ENCODE peak calls at places on chromosomes 4 and X, in ten cellular contexts. One of them, this sample, is unnamed.

GRCh38 chr4:26362745-26363439 is 42.1 kb downstream of the RBPJ start:
- DNase-seq in mesendoderm: no peak
- DNase-seq in esophagus squamous epithelium: no peak
- DNase-seq in tibial artery: no peak
- DNase-seq in transverse colon: no peak
- DNase-seq in lower lobe of right lung: no peak
- DNase-seq in fibroblast of pulmonary artery: no peak
- DNase-seq in uterus: no peak
- DNase-seq in Peyer's patch: no peak
- DNase-seq in HFF-Myc: no peak
- DNase-seq in this sample: no peak

GRCh38 chr4:3403104-3403906 is 38.5 kb upstream of the HGFAC start:
- DNase-seq in fibroblast of pulmonary artery: no peak
- DNase-seq in esophagus squamous epithelium: no peak
- DNase-seq in Peyer's patch: no peak
- DNase-seq in HFF-Myc: no peak
- DNase-seq in mesendoderm: no peak
- DNase-seq in lower lobe of right lung: peak
- DNase-seq in transverse colon: no peak
- DNase-seq in uterus: no peak
- DNase-seq in tibial artery: peak
- DNase-seq in this sample: no peak

GRCh38 chr4:160928482-160928881 is 1235.3 kb downstream of the FSTL5 start:
- DNase-seq in uterus: no peak
- DNase-seq in fibroblast of pulmonary artery: no peak
- DNase-seq in mesendoderm: peak
- DNase-seq in HFF-Myc: no peak
- DNase-seq in tibial artery: no peak
- DNase-seq in Peyer's patch: no peak
- DNase-seq in esophagus squamous epithelium: no peak
- DNase-seq in transverse colon: no peak
- DNase-seq in lower lobe of right lung: no peak
- DNase-seq in this sample: no peak

GRCh38 chr4:2803624-2804448 is 11.0 kb downstream of the SH3BP2 start:
- DNase-seq in uterus: no peak
- DNase-seq in esophagus squamous epithelium: no peak
- DNase-seq in fibroblast of pulmonary artery: no peak
- DNase-seq in HFF-Myc: no peak
- DNase-seq in mesendoderm: no peak
- DNase-seq in transverse colon: peak
- DNase-seq in Peyer's patch: no peak
- DNase-seq in tibial artery: peak
- DNase-seq in lower lobe of right lung: peak
- DNase-seq in this sample: no peak

GRCh38 chr4:151804821-151805220 is 44.0 kb upstream of the GATB start:
- DNase-seq in HFF-Myc: no peak
- DNase-seq in transverse colon: no peak
- DNase-seq in esophagus squamous epithelium: no peak
- DNase-seq in Peyer's patch: no peak
- DNase-seq in lower lobe of right lung: no peak
- DNase-seq in uterus: no peak
- DNase-seq in tibial artery: no peak
- DNase-seq in mesendoderm: no peak
- DNase-seq in fibroblast of pulmonary artery: no peak
- DNase-seq in this sample: no peak

GRCh38 chr4:157550028-157550427 is 329.5 kb downstream of the GRIA2 start:
- DNase-seq in uterus: no peak
- DNase-seq in tibial artery: no peak
- DNase-seq in transverse colon: no peak
- DNase-seq in fibroblast of pulmonary artery: no peak
- DNase-seq in Peyer's patch: no peak
- DNase-seq in mesendoderm: no peak
- DNase-seq in esophagus squamous epithelium: no peak
- DNase-seq in HFF-Myc: no peak
- DNase-seq in lower lobe of right lung: no peak
- DNase-seq in this sample: no peak

GRCh38 chrX:149837639-149838038 is 43.3 kb upstream of the MAGEA8 start:
- DNase-seq in uterus: no peak
- DNase-seq in lower lobe of right lung: no peak
- DNase-seq in esophagus squamous epithelium: no peak
- DNase-seq in fibroblast of pulmonary artery: no peak
- DNase-seq in tibial artery: no peak
- DNase-seq in mesendoderm: no peak
- DNase-seq in Peyer's patch: no peak
- DNase-seq in HFF-Myc: no peak
- DNase-seq in transverse colon: no peak
- DNase-seq in this sample: no peak

GRCh38 chr4:47639531-47639930 is 154.5 kb downstream of the ATP10D start:
- DNase-seq in transverse colon: no peak
- DNase-seq in Peyer's patch: no peak
- DNase-seq in esophagus squamous epithelium: no peak
- DNase-seq in uterus: no peak
- DNase-seq in mesendoderm: no peak
- DNase-seq in fibroblast of pulmonary artery: peak
- DNase-seq in HFF-Myc: no peak
- DNase-seq in tibial artery: no peak
- DNase-seq in lower lobe of right lung: no peak
- DNase-seq in this sample: no peak

GRCh38 chr4:107548211-107548905 is 171.7 kb downstream of the PAPSS1 start:
- DNase-seq in transverse colon: no peak
- DNase-seq in tibial artery: no peak
- DNase-seq in Peyer's patch: no peak
- DNase-seq in mesendoderm: peak
- DNase-seq in lower lobe of right lung: no peak
- DNase-seq in fibroblast of pulmonary artery: peak
- DNase-seq in HFF-Myc: peak
- DNase-seq in esophagus squamous epithelium: no peak
- DNase-seq in uterus: no peak
- DNase-seq in this sample: peak

GRCh38 chr4:125551451-125551850 is 236.7 kb downstream of the FAT4 start:
- DNase-seq in lower lobe of right lung: no peak
- DNase-seq in fibroblast of pulmonary artery: no peak
- DNase-seq in transverse colon: no peak
- DNase-seq in HFF-Myc: no peak
- DNase-seq in Peyer's patch: no peak
- DNase-seq in uterus: no peak
- DNase-seq in tibial artery: no peak
- DNase-seq in esophagus squamous epithelium: no peak
- DNase-seq in mesendoderm: no peak
- DNase-seq in this sample: no peak

GRCh38 chr4:132557660-132558059 is 591.4 kb upstream of the PCDH10 start:
- DNase-seq in tibial artery: no peak
- DNase-seq in lower lobe of right lung: no peak
- DNase-seq in HFF-Myc: no peak
- DNase-seq in fibroblast of pulmonary artery: peak
- DNase-seq in Peyer's patch: no peak
- DNase-seq in esophagus squamous epithelium: no peak
- DNase-seq in mesendoderm: peak
- DNase-seq in uterus: no peak
- DNase-seq in transverse colon: no peak
- DNase-seq in this sample: no peak

GRCh38 chr4:123739806-123740205 is 343.2 kb downstream of the SPRY1 start:
- DNase-seq in tibial artery: no peak
- DNase-seq in Peyer's patch: no peak
- DNase-seq in fibroblast of pulmonary artery: no peak
- DNase-seq in uterus: no peak
- DNase-seq in esophagus squamous epithelium: no peak
- DNase-seq in transverse colon: no peak
- DNase-seq in lower lobe of right lung: no peak
- DNase-seq in HFF-Myc: no peak
- DNase-seq in mesendoderm: no peak
- DNase-seq in this sample: no peak

GRCh38 chrX:77733342-77733741 is 52.7 kb downstream of the ATRX start:
- DNase-seq in fibroblast of pulmonary artery: no peak
- DNase-seq in tibial artery: no peak
- DNase-seq in uterus: no peak
- DNase-seq in Peyer's patch: no peak
- DNase-seq in transverse colon: no peak
- DNase-seq in esophagus squamous epithelium: no peak
- DNase-seq in mesendoderm: no peak
- DNase-seq in lower lobe of right lung: no peak
- DNase-seq in HFF-Myc: no peak
- DNase-seq in this sample: no peak

GRCh38 chrX:115234220-115234557 is 293 bp upstream of the LRCH2 start:
- DNase-seq in esophagus squamous epithelium: no peak
- DNase-seq in mesendoderm: no peak
- DNase-seq in Peyer's patch: no peak
- DNase-seq in uterus: no peak
- DNase-seq in transverse colon: no peak
- DNase-seq in lower lobe of right lung: no peak
- DNase-seq in tibial artery: no peak
- DNase-seq in fibroblast of pulmonary artery: peak
- DNase-seq in HFF-Myc: no peak
- DNase-seq in this sample: no peak
- H3K4me3 ChIP-seq in esophagus squamous epithelium: no peak
- H3K4me3 ChIP-seq in mesendoderm: no peak
- H3K4me3 ChIP-seq in Peyer's patch: peak
- H3K4me3 ChIP-seq in uterus: peak
- H3K4me3 ChIP-seq in transverse colon: peak
- H3K4me3 ChIP-seq in lower lobe of right lung: peak
- H3K4me3 ChIP-seq in tibial artery: peak
- H3K4me3 ChIP-seq in fibroblast of pulmonary artery: peak
- H3K4me3 ChIP-seq in HFF-Myc: peak
- H3K4me3 ChIP-seq in this sample: peak

GRCh38 chr4:113976937-113977855 is 2.3 kb downstream of the ARSJ start:
- DNase-seq in transverse colon: no peak
- DNase-seq in tibial artery: no peak
- DNase-seq in Peyer's patch: no peak
- DNase-seq in lower lobe of right lung: no peak
- DNase-seq in mesendoderm: no peak
- DNase-seq in fibroblast of pulmonary artery: peak
- DNase-seq in HFF-Myc: no peak
- DNase-seq in esophagus squamous epithelium: no peak
- DNase-seq in uterus: no peak
- DNase-seq in this sample: no peak

GRCh38 chr4:113979973-113980615 is 647 bp upstream of the ARSJ start:
- DNase-seq in fibroblast of pulmonary artery: peak
- DNase-seq in lower lobe of right lung: no peak
- DNase-seq in tibial artery: no peak
- DNase-seq in Peyer's patch: no peak
- DNase-seq in mesendoderm: peak
- DNase-seq in transverse colon: no peak
- DNase-seq in uterus: no peak
- DNase-seq in HFF-Myc: no peak
- DNase-seq in esophagus squamous epithelium: no peak
- DNase-seq in this sample: no peak

GRCh38 chr4:113979157-113979972 is at the start of gene ARSJ:
- DNase-seq in mesendoderm: peak
- DNase-seq in Peyer's patch: no peak
- DNase-seq in transverse colon: peak
- DNase-seq in HFF-Myc: peak
- DNase-seq in fibroblast of pulmonary artery: peak
- DNase-seq in esophagus squamous epithelium: no peak
- DNase-seq in uterus: peak
- DNase-seq in tibial artery: peak
- DNase-seq in lower lobe of right lung: peak
- DNase-seq in this sample: no peak

GRCh38 chr4:113978561-113979156 is 788 bp downstream of the ARSJ start:
- DNase-seq in Peyer's patch: no peak
- DNase-seq in tibial artery: no peak
- DNase-seq in transverse colon: no peak
- DNase-seq in esophagus squamous epithelium: no peak
- DNase-seq in uterus: peak
- DNase-seq in mesendoderm: peak
- DNase-seq in lower lobe of right lung: no peak
- DNase-seq in fibroblast of pulmonary artery: peak
- DNase-seq in HFF-Myc: no peak
- DNase-seq in this sample: no peak

GRCh38 chr4:113978105-113978504 is 1.3 kb downstream of the ARSJ start:
- DNase-seq in lower lobe of right lung: no peak
- DNase-seq in mesendoderm: no peak
- DNase-seq in Peyer's patch: no peak
- DNase-seq in transverse colon: no peak
- DNase-seq in tibial artery: no peak
- DNase-seq in fibroblast of pulmonary artery: no peak
- DNase-seq in uterus: no peak
- DNase-seq in esophagus squamous epithelium: no peak
- DNase-seq in HFF-Myc: no peak
- DNase-seq in this sample: no peak
- H3K4me3 ChIP-seq in lower lobe of right lung: peak
- H3K4me3 ChIP-seq in mesendoderm: no peak
- H3K4me3 ChIP-seq in Peyer's patch: peak
- H3K4me3 ChIP-seq in transverse colon: peak
- H3K4me3 ChIP-seq in tibial artery: peak
- H3K4me3 ChIP-seq in fibroblast of pulmonary artery: peak
- H3K4me3 ChIP-seq in uterus: peak
- H3K4me3 ChIP-seq in esophagus squamous epithelium: peak
- H3K4me3 ChIP-seq in HFF-Myc: peak
- H3K4me3 ChIP-seq in this sample: no peak

GRCh38 chr4:15658136-15658535 is 3.0 kb upstream of the FBXL5 start:
- DNase-seq in tibial artery: no peak
- DNase-seq in uterus: no peak
- DNase-seq in mesendoderm: no peak
- DNase-seq in lower lobe of right lung: no peak
- DNase-seq in fibroblast of pulmonary artery: no peak
- DNase-seq in esophagus squamous epithelium: no peak
- DNase-seq in transverse colon: no peak
- DNase-seq in HFF-Myc: no peak
- DNase-seq in Peyer's patch: no peak
- DNase-seq in this sample: no peak

GRCh38 chr4:15659768-15660394 is 4.7 kb upstream of the FBXL5 start:
- DNase-seq in lower lobe of right lung: no peak
- DNase-seq in tibial artery: peak
- DNase-seq in HFF-Myc: no peak
- DNase-seq in Peyer's patch: no peak
- DNase-seq in esophagus squamous epithelium: no peak
- DNase-seq in fibroblast of pulmonary artery: peak
- DNase-seq in mesendoderm: no peak
- DNase-seq in transverse colon: no peak
- DNase-seq in uterus: no peak
- DNase-seq in this sample: no peak

GRCh38 chr4:15656038-15656470 is 897 bp upstream of the FBXL5 start:
- DNase-seq in lower lobe of right lung: no peak
- DNase-seq in tibial artery: no peak
- DNase-seq in HFF-Myc: no peak
- DNase-seq in uterus: peak
- DNase-seq in mesendoderm: peak
- DNase-seq in Peyer's patch: no peak
- DNase-seq in fibroblast of pulmonary artery: peak
- DNase-seq in esophagus squamous epithelium: no peak
- DNase-seq in transverse colon: no peak
- DNase-seq in this sample: no peak

GRCh38 chr4:15655223-15656037 is at the start of gene FBXL5:
- DNase-seq in Peyer's patch: peak
- DNase-seq in tibial artery: peak
- DNase-seq in fibroblast of pulmonary artery: peak
- DNase-seq in HFF-Myc: no peak
- DNase-seq in mesendoderm: peak
- DNase-seq in esophagus squamous epithelium: peak
- DNase-seq in uterus: peak
- DNase-seq in transverse colon: peak
- DNase-seq in lower lobe of right lung: peak
- DNase-seq in this sample: no peak

GRCh38 chr4:15657366-15657765 is 2.2 kb upstream of the FBXL5 start:
- DNase-seq in HFF-Myc: no peak
- DNase-seq in transverse colon: no peak
- DNase-seq in esophagus squamous epithelium: no peak
- DNase-seq in tibial artery: no peak
- DNase-seq in mesendoderm: no peak
- DNase-seq in fibroblast of pulmonary artery: no peak
- DNase-seq in uterus: no peak
- DNase-seq in lower lobe of right lung: no peak
- DNase-seq in Peyer's patch: no peak
- DNase-seq in this sample: no peak
- H3K4me3 ChIP-seq in HFF-Myc: no peak
- H3K4me3 ChIP-seq in transverse colon: no peak
- H3K4me3 ChIP-seq in esophagus squamous epithelium: no peak
- H3K4me3 ChIP-seq in tibial artery: no peak
- H3K4me3 ChIP-seq in mesendoderm: no peak
- H3K4me3 ChIP-seq in fibroblast of pulmonary artery: no peak
- H3K4me3 ChIP-seq in uterus: no peak
- H3K4me3 ChIP-seq in lower lobe of right lung: no peak
- H3K4me3 ChIP-seq in Peyer's patch: no peak
- H3K4me3 ChIP-seq in this sample: no peak

GRCh38 chr4:39446483-39446841 is 12.3 kb downstream of the RPL9 start:
- DNase-seq in fibroblast of pulmonary artery: no peak
- DNase-seq in mesendoderm: no peak
- DNase-seq in uterus: no peak
- DNase-seq in tibial artery: no peak
- DNase-seq in HFF-Myc: no peak
- DNase-seq in esophagus squamous epithelium: no peak
- DNase-seq in lower lobe of right lung: no peak
- DNase-seq in transverse colon: no peak
- DNase-seq in Peyer's patch: no peak
- DNase-seq in this sample: no peak
- H3K4me3 ChIP-seq in fibroblast of pulmonary artery: peak
- H3K4me3 ChIP-seq in mesendoderm: no peak
- H3K4me3 ChIP-seq in uterus: peak
- H3K4me3 ChIP-seq in tibial artery: peak
- H3K4me3 ChIP-seq in HFF-Myc: no peak
- H3K4me3 ChIP-seq in esophagus squamous epithelium: peak
- H3K4me3 ChIP-seq in lower lobe of right lung: peak
- H3K4me3 ChIP-seq in transverse colon: peak
- H3K4me3 ChIP-seq in Peyer's patch: peak
- H3K4me3 ChIP-seq in this sample: peak